ENCODE peak calls at places on chromosomes 2 and 18, in seven cellular contexts. Q is GM23338, Z is mammary epithelial cell, C is fibroblast of lung, G is transverse colon, N is right lobe of liver, D is heart left ventricle. U is an unnamed sample. For H3K36me3, the result is how much of the 10 kb centered on the place peaks cover.

GRCh38 chr2:55954306-55955035 is 30.9 kb upstream of the EFEMP1 start:
- DNase-seq in Q (no peak), Z (no peak), C (peak), G (no peak), N (no peak), D (no peak), U (no peak)

GRCh38 chr2:159613515-159614336 is 2.6 kb downstream of the BAZ2B start:
- DNase-seq in Q (peak), Z (peak), C (peak), G (no peak), N (no peak), D (no peak), U (no peak)

GRCh38 chr2:55011741-55012574 is 38.3 kb downstream of the RTN4 start:
- DNase-seq in Q (no peak), Z (no peak), C (no peak), G (no peak), N (no peak), D (no peak), U (no peak)

GRCh38 chr18:55100817-55101457 is 141.7 kb upstream of the CCDC68 start:
- DNase-seq in Q (no peak), Z (peak), C (peak), G (no peak), N (no peak), D (no peak), U (no peak)

GRCh38 chr18:77127769-77128671 is 4.6 kb downstream of the MBP start:
- DNase-seq in Q (no peak), Z (peak), C (peak), G (peak), N (no peak), D (no peak), U (no peak)

GRCh38 chr2:46276652-46277051 is 20.6 kb upstream of the EPAS1 start:
- DNase-seq in Q (no peak), Z (no peak), C (no peak), G (no peak), N (no peak), D (no peak), U (no peak)

GRCh38 chr2:172722481-172722880 is 13.2 kb upstream of the RAPGEF4 start:
- DNase-seq in Q (no peak), Z (peak), C (peak), G (no peak), N (no peak), D (no peak), U (no peak)

GRCh38 chr2:235500110-235500760 is 6.4 kb downstream of the AGAP1 start:
- DNase-seq in Q (no peak), Z (no peak), C (no peak), G (no peak), N (no peak), D (no peak), U (no peak)

GRCh38 chr2:148201075-148202004 is 180.4 kb downstream of the MBD5 start:
- DNase-seq in Q (peak), Z (peak), C (peak), G (peak), N (peak), D (peak), U (peak)

GRCh38 chr2:197079832-197080555 is 153.5 kb upstream of the PGAP1 start:
- DNase-seq in Q (peak), Z (no peak), C (peak), G (no peak), N (no peak), D (no peak), U (peak)

GRCh38 chr2:224778474-224778877 is 62.3 kb upstream of the CCDC195 start:
- DNase-seq in Q (peak), Z (peak), C (peak), G (peak), N (no peak), D (no peak), U (no peak)

GRCh38 chr2:204984421-204984925 is 439.2 kb downstream of the PARD3B start:
- DNase-seq in Q (peak), Z (no peak), C (no peak), G (no peak), N (no peak), D (no peak), U (no peak)

GRCh38 chr18:45863469-45863868 is 38.0 kb downstream of the SIGLEC15 start:
- DNase-seq in Q (no peak), Z (no peak), C (no peak), G (no peak), N (no peak), D (no peak), U (no peak)

GRCh38 chr18:9690418-9691178 is 17.5 kb upstream of the RAB31 start:
- DNase-seq in Q (no peak), Z (no peak), C (peak), G (no peak), N (no peak), D (no peak), U (no peak)

GRCh38 chr2:174605687-174606086 is 8.1 kb upstream of the WIPF1 start:
- DNase-seq in Q (peak), Z (no peak), C (peak), G (no peak), N (no peak), D (no peak), U (no peak)

GRCh38 chr2:101038455-101039255 is 36.6 kb downstream of the RPL31 start:
- DNase-seq in Q (peak), Z (peak), C (peak), G (peak), N (no peak), D (no peak), U (no peak)

GRCh38 chr2:121237336-121237979 is 47.5 kb downstream of the TFCP2L1 start:
- DNase-seq in Q (no peak), Z (no peak), C (no peak), G (no peak), N (no peak), D (no peak), U (peak)

GRCh38 chr18:70337139-70337972 is 48.5 kb downstream of the SOCS6 start:
- DNase-seq in Q (peak), Z (peak), C (peak), G (peak), N (no peak), D (no peak), U (no peak)
- H3K36me3 ChIP-seq in Q (under half), Z (under half), C (under half), G (under half), N (under half), D (under half), U (under half)

DNA sequence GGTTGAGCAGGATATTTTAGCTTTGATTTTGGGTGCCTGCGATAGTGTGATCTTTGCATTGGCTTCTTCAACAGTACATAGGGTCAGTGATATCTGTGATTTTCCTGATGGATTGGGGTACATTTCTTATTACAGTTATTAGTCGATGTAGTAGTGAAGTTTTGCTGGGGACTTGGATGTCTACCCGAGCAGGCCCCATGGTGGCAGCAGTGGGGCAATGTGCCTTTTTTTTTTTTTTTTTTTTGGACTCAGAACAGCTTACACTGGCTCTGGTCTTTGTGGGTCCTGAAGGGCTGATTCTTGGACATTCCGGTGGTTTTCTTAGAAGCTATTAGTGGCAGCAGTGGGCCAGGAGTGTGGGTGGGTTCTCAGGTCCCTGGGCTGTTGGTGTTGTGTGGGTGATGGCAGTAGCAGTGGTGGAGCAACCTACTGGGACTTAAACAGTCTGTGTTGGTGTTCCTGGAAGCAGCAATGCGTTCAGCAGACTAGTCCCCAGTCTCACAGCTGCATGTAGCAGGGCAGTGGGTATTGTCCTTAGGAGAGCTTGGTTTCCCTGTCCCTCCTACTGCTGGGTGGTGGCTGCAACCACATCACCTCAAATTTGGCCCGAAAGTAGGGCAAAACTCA is 53.7 kb upstream of the SLC4A10 start:
- DNase-seq in Q (peak), Z (no peak), C (no peak), G (no peak), N (no peak), D (no peak), U (no peak)
- TF ChIP-seq CTCF in Q (peak), Z (peak), C (no peak), G (no peak), N (no peak), D (no peak), U (no peak)

DNA sequence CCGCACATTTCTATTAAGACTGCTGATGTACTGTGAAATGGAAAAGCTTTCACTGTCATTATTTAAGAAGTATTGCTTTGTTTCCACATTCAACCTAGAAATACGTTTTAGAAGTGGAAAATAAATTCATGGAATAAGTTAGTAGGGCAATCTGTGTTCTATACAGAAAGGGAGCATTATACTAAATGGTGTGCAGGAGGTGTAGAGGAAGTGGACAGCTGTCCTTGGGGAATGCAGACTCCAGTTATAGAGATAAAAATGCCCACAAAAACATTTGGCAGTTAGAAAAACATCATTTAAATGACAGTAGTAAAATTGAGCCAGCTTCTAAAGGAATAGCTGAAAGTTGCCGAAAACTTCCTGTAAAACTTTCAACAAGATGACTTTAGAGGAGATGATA is 46.8 kb downstream of the PIK3C3 start:
- DNase-seq in Q (no peak), Z (no peak), C (no peak), G (no peak), N (no peak), D (no peak), U (no peak)
- H3K36me3 ChIP-seq in Q (under half), Z (under half), C (under half), G (under half), N (under half), D (under half), U (half or more)

GRCh38 chr2:209973328-209973727 is 29.1 kb upstream of the RPE start:
- DNase-seq in Q (no peak), Z (no peak), C (peak), G (no peak), N (no peak), D (no peak), U (no peak)

GRCh38 chr2:209974566-209974965 is 27.9 kb upstream of the RPE start:
- DNase-seq in Q (no peak), Z (peak), C (no peak), G (no peak), N (no peak), D (no peak), U (no peak)

GRCh38 chr2:209976698-209977385 is 25.6 kb upstream of the RPE start:
- DNase-seq in Q (no peak), Z (no peak), C (no peak), G (no peak), N (no peak), D (no peak), U (no peak)

DNA sequence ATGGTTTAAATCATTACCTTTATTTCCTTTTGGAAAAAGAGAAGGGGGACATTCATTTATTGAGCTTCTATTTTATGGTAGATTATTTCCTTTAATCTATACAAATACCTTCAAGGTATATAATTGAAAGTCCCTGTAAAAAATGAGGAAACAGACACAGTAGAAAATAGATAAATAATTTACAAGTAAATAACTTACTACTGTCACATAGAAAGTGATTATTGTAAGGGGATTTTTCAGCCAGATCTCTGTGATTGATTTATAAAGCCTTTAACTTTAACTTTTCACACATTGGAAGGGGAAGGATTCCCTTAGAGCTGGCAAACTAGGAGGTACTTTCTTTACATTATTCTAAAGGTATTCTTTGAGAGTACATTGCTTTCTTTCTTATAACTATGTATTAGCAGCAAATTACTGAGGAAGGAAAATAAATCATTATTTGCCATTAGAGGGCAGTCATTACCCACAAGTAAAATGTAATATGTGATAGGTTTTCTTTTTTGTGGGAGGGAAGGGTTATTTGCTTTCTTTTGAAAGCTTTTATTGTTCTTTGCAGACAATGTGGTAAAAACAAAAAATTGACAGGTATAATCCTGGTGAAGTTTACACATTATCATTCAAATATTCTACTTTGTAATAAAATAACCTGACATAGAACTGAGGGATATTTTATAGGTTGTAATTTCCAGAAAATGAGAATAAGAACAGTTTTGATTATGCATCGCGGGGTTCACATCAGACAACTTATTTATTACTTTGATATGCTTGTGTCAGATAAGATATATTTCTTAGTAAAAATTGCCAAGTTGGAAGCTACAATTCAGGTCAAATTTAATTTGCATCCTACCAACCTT is 24.8 kb upstream of the RPE start:
- DNase-seq in Q (peak), Z (peak), C (peak), G (no peak), N (no peak), D (no peak), U (no peak)
- TF ChIP-seq CTCF in Q (no peak), Z (peak), C (no peak), G (peak), N (peak), D (peak), U (peak)